ENCODE peak calls at places on chromosome 15, in eight cellular contexts. One of them, this sample, is unnamed.

GRCh38 chr15:26772588-26773484 is at the start of gene GABRB3:
- DNase-seq in A549: peak
- DNase-seq in stimulated activated CD8-positive, alpha-beta memory T cell treated with anti-CD3 and anti-CD28 coated beads, Interleukin-7, amount 100 ng/mL, for 1 hour: no peak
- DNase-seq in CD8-positive, alpha-beta memory T cell: no peak
- DNase-seq in keratinocyte: no peak
- DNase-seq in GM23338: peak
- DNase-seq in H7: peak
- DNase-seq in glomerular endothelial cell: no peak
- DNase-seq in this sample: no peak

GRCh38 chr15:87610366-87610765 is 646.2 kb downstream of the NTRK3 start:
- DNase-seq in CD8-positive, alpha-beta memory T cell: no peak
- DNase-seq in H7: no peak
- DNase-seq in GM23338: no peak
- DNase-seq in stimulated activated CD8-positive, alpha-beta memory T cell treated with anti-CD3 and anti-CD28 coated beads, Interleukin-7, amount 100 ng/mL, for 1 hour: no peak
- DNase-seq in glomerular endothelial cell: no peak
- DNase-seq in A549: no peak
- DNase-seq in keratinocyte: no peak
- DNase-seq in this sample: no peak

GRCh38 chr15:42108189-42108588 is 13.8 kb upstream of the PLA2G4D start:
- DNase-seq in A549: no peak
- DNase-seq in H7: no peak
- DNase-seq in keratinocyte: no peak
- DNase-seq in stimulated activated CD8-positive, alpha-beta memory T cell treated with anti-CD3 and anti-CD28 coated beads, Interleukin-7, amount 100 ng/mL, for 1 hour: no peak
- DNase-seq in glomerular endothelial cell: no peak
- DNase-seq in CD8-positive, alpha-beta memory T cell: no peak
- DNase-seq in GM23338: no peak
- DNase-seq in this sample: peak

GRCh38 chr15:50767332-50767861 is 1.9 kb upstream of the SPPL2A start:
- DNase-seq in CD8-positive, alpha-beta memory T cell: no peak
- DNase-seq in H7: no peak
- DNase-seq in A549: no peak
- DNase-seq in keratinocyte: no peak
- DNase-seq in glomerular endothelial cell: no peak
- DNase-seq in stimulated activated CD8-positive, alpha-beta memory T cell treated with anti-CD3 and anti-CD28 coated beads, Interleukin-7, amount 100 ng/mL, for 1 hour: no peak
- DNase-seq in GM23338: no peak
- DNase-seq in this sample: no peak

GRCh38 chr15:99951471-99951870 is 218.2 kb upstream of the LYSMD4 start:
- DNase-seq in keratinocyte: no peak
- DNase-seq in GM23338: no peak
- DNase-seq in glomerular endothelial cell: no peak
- DNase-seq in A549: no peak
- DNase-seq in stimulated activated CD8-positive, alpha-beta memory T cell treated with anti-CD3 and anti-CD28 coated beads, Interleukin-7, amount 100 ng/mL, for 1 hour: no peak
- DNase-seq in CD8-positive, alpha-beta memory T cell: no peak
- DNase-seq in H7: no peak
- DNase-seq in this sample: no peak

GRCh38 chr15:98889930-98890695 is 117.5 kb downstream of the PGPEP1L start:
- DNase-seq in H7: no peak
- DNase-seq in glomerular endothelial cell: no peak
- DNase-seq in CD8-positive, alpha-beta memory T cell: no peak
- DNase-seq in stimulated activated CD8-positive, alpha-beta memory T cell treated with anti-CD3 and anti-CD28 coated beads, Interleukin-7, amount 100 ng/mL, for 1 hour: no peak
- DNase-seq in GM23338: no peak
- DNase-seq in keratinocyte: no peak
- DNase-seq in A549: no peak
- DNase-seq in this sample: no peak

GRCh38 chr15:88752501-88752900 is 50.7 kb upstream of the ACAN start:
- DNase-seq in H7: no peak
- DNase-seq in keratinocyte: no peak
- DNase-seq in GM23338: no peak
- DNase-seq in stimulated activated CD8-positive, alpha-beta memory T cell treated with anti-CD3 and anti-CD28 coated beads, Interleukin-7, amount 100 ng/mL, for 1 hour: no peak
- DNase-seq in glomerular endothelial cell: no peak
- DNase-seq in A549: no peak
- DNase-seq in CD8-positive, alpha-beta memory T cell: no peak
- DNase-seq in this sample: no peak

GRCh38 chr15:25527118-25527517 is 88.3 kb upstream of the UBE3A start:
- DNase-seq in keratinocyte: no peak
- DNase-seq in CD8-positive, alpha-beta memory T cell: no peak
- DNase-seq in H7: no peak
- DNase-seq in stimulated activated CD8-positive, alpha-beta memory T cell treated with anti-CD3 and anti-CD28 coated beads, Interleukin-7, amount 100 ng/mL, for 1 hour: no peak
- DNase-seq in glomerular endothelial cell: no peak
- DNase-seq in A549: no peak
- DNase-seq in GM23338: no peak
- DNase-seq in this sample: no peak

GRCh38 chr15:90552162-90552928 is 22.6 kb downstream of the CRTC3 start:
- DNase-seq in A549: no peak
- DNase-seq in CD8-positive, alpha-beta memory T cell: no peak
- DNase-seq in stimulated activated CD8-positive, alpha-beta memory T cell treated with anti-CD3 and anti-CD28 coated beads, Interleukin-7, amount 100 ng/mL, for 1 hour: no peak
- DNase-seq in glomerular endothelial cell: no peak
- DNase-seq in keratinocyte: no peak
- DNase-seq in H7: no peak
- DNase-seq in GM23338: no peak
- DNase-seq in this sample: no peak

GRCh38 chr15:101432982-101433381 is 56.5 kb downstream of the PCSK6 start:
- DNase-seq in CD8-positive, alpha-beta memory T cell: no peak
- DNase-seq in keratinocyte: no peak
- DNase-seq in H7: no peak
- DNase-seq in glomerular endothelial cell: no peak
- DNase-seq in A549: no peak
- DNase-seq in GM23338: no peak
- DNase-seq in stimulated activated CD8-positive, alpha-beta memory T cell treated with anti-CD3 and anti-CD28 coated beads, Interleukin-7, amount 100 ng/mL, for 1 hour: no peak
- DNase-seq in this sample: no peak

GRCh38 chr15:63498815-63499549 is 5.4 kb upstream of the USP3 start:
- DNase-seq in H7: no peak
- DNase-seq in GM23338: no peak
- DNase-seq in glomerular endothelial cell: no peak
- DNase-seq in keratinocyte: no peak
- DNase-seq in CD8-positive, alpha-beta memory T cell: no peak
- DNase-seq in A549: no peak
- DNase-seq in stimulated activated CD8-positive, alpha-beta memory T cell treated with anti-CD3 and anti-CD28 coated beads, Interleukin-7, amount 100 ng/mL, for 1 hour: no peak
- DNase-seq in this sample: no peak

GRCh38 chr15:99613887-99614642 is 48.3 kb downstream of the MEF2A start:
- DNase-seq in A549: no peak
- DNase-seq in GM23338: no peak
- DNase-seq in H7: no peak
- DNase-seq in glomerular endothelial cell: no peak
- DNase-seq in keratinocyte: no peak
- DNase-seq in CD8-positive, alpha-beta memory T cell: no peak
- DNase-seq in stimulated activated CD8-positive, alpha-beta memory T cell treated with anti-CD3 and anti-CD28 coated beads, Interleukin-7, amount 100 ng/mL, for 1 hour: no peak
- DNase-seq in this sample: no peak

GRCh38 chr15:62638220-62638619 is 404.3 kb upstream of the TPM1 start:
- DNase-seq in keratinocyte: no peak
- DNase-seq in H7: no peak
- DNase-seq in CD8-positive, alpha-beta memory T cell: no peak
- DNase-seq in A549: no peak
- DNase-seq in stimulated activated CD8-positive, alpha-beta memory T cell treated with anti-CD3 and anti-CD28 coated beads, Interleukin-7, amount 100 ng/mL, for 1 hour: no peak
- DNase-seq in glomerular endothelial cell: no peak
- DNase-seq in GM23338: no peak
- DNase-seq in this sample: no peak

GRCh38 chr15:60172147-60172546 is 168.0 kb downstream of the FOXB1 start:
- DNase-seq in A549: no peak
- DNase-seq in keratinocyte: no peak
- DNase-seq in GM23338: no peak
- DNase-seq in CD8-positive, alpha-beta memory T cell: no peak
- DNase-seq in H7: no peak
- DNase-seq in glomerular endothelial cell: no peak
- DNase-seq in stimulated activated CD8-positive, alpha-beta memory T cell treated with anti-CD3 and anti-CD28 coated beads, Interleukin-7, amount 100 ng/mL, for 1 hour: no peak
- DNase-seq in this sample: no peak

GRCh38 chr15:70401709-70402108 is 304.0 kb upstream of the TLE3 start:
- DNase-seq in CD8-positive, alpha-beta memory T cell: no peak
- DNase-seq in keratinocyte: no peak
- DNase-seq in A549: no peak
- DNase-seq in H7: no peak
- DNase-seq in stimulated activated CD8-positive, alpha-beta memory T cell treated with anti-CD3 and anti-CD28 coated beads, Interleukin-7, amount 100 ng/mL, for 1 hour: no peak
- DNase-seq in glomerular endothelial cell: no peak
- DNase-seq in GM23338: no peak
- DNase-seq in this sample: no peak

GRCh38 chr15:80828796-80829195 is 49.6 kb downstream of the CEMIP start:
- DNase-seq in A549: no peak
- DNase-seq in CD8-positive, alpha-beta memory T cell: no peak
- DNase-seq in stimulated activated CD8-positive, alpha-beta memory T cell treated with anti-CD3 and anti-CD28 coated beads, Interleukin-7, amount 100 ng/mL, for 1 hour: no peak
- DNase-seq in GM23338: no peak
- DNase-seq in glomerular endothelial cell: no peak
- DNase-seq in H7: no peak
- DNase-seq in keratinocyte: no peak
- DNase-seq in this sample: no peak

GRCh38 chr15:50058231-50058630 is 60.8 kb downstream of the ATP8B4 start:
- DNase-seq in keratinocyte: no peak
- DNase-seq in H7: no peak
- DNase-seq in glomerular endothelial cell: peak
- DNase-seq in A549: no peak
- DNase-seq in stimulated activated CD8-positive, alpha-beta memory T cell treated with anti-CD3 and anti-CD28 coated beads, Interleukin-7, amount 100 ng/mL, for 1 hour: no peak
- DNase-seq in CD8-positive, alpha-beta memory T cell: no peak
- DNase-seq in GM23338: no peak
- DNase-seq in this sample: no peak

GRCh38 chr15:64985382-64986033 is 4.2 kb downstream of the SPG21 start:
- DNase-seq in stimulated activated CD8-positive, alpha-beta memory T cell treated with anti-CD3 and anti-CD28 coated beads, Interleukin-7, amount 100 ng/mL, for 1 hour: no peak
- DNase-seq in H7: no peak
- DNase-seq in A549: no peak
- DNase-seq in GM23338: no peak
- DNase-seq in keratinocyte: no peak
- DNase-seq in CD8-positive, alpha-beta memory T cell: no peak
- DNase-seq in glomerular endothelial cell: no peak
- DNase-seq in this sample: no peak

GRCh38 chr15:79018960-79019359 is 71.6 kb downstream of the RASGRF1 start:
- DNase-seq in stimulated activated CD8-positive, alpha-beta memory T cell treated with anti-CD3 and anti-CD28 coated beads, Interleukin-7, amount 100 ng/mL, for 1 hour: no peak
- DNase-seq in A549: no peak
- DNase-seq in glomerular endothelial cell: no peak
- DNase-seq in GM23338: no peak
- DNase-seq in H7: no peak
- DNase-seq in keratinocyte: no peak
- DNase-seq in CD8-positive, alpha-beta memory T cell: no peak
- DNase-seq in this sample: no peak

GRCh38 chr15:64851503-64851840 is 9.8 kb downstream of the PLEKHO2 start:
- DNase-seq in keratinocyte: no peak
- DNase-seq in stimulated activated CD8-positive, alpha-beta memory T cell treated with anti-CD3 and anti-CD28 coated beads, Interleukin-7, amount 100 ng/mL, for 1 hour: no peak
- DNase-seq in CD8-positive, alpha-beta memory T cell: no peak
- DNase-seq in A549: no peak
- DNase-seq in GM23338: peak
- DNase-seq in glomerular endothelial cell: no peak
- DNase-seq in H7: peak
- DNase-seq in this sample: no peak

GRCh38 chr15:66864871-66865281 is 162.8 kb downstream of the SMAD6 start:
- DNase-seq in H7: no peak
- DNase-seq in CD8-positive, alpha-beta memory T cell: no peak
- DNase-seq in stimulated activated CD8-positive, alpha-beta memory T cell treated with anti-CD3 and anti-CD28 coated beads, Interleukin-7, amount 100 ng/mL, for 1 hour: no peak
- DNase-seq in glomerular endothelial cell: no peak
- DNase-seq in A549: no peak
- DNase-seq in keratinocyte: no peak
- DNase-seq in GM23338: no peak
- DNase-seq in this sample: peak

This sample was measured in GM10248.